ENCODE peak calls at places on chromosomes 16 and 17, in five cellular contexts. L, N, U, F and Y are unnamed samples. For H3K4me1, the result is how much of the 10 kb centered on the place peaks cover.

GRCh38 chr16:66278111-66278531 is 88.4 kb upstream of the CDH5 start:
- DNase-seq in L (peak), U (no peak), F (no peak), N (no peak), Y (no peak)

GRCh38 chr17:50149425-50150353 is 788 bp downstream of the PPP1R9B start:
- DNase-seq in F (peak), L (peak), U (peak), N (peak), Y (peak)

GRCh38 chr17:75535119-75535537 is 9.6 kb downstream of the LLGL2 start:
- DNase-seq in U (no peak), F (no peak), N (no peak), L (peak), Y (no peak)

GRCh38 chr17:81419333-81419885 is 24.2 kb downstream of the BAHCC1 start:
- DNase-seq in U (peak), L (peak), N (peak), F (peak), Y (peak)

GRCh38 chr16:2532494-2533141 is 1.4 kb upstream of the CEMP1 start:
- DNase-seq in N (peak), L (peak), U (peak), F (peak), Y (peak)

GRCh38 chr16:64051826-64052225 is 1070.0 kb downstream of the CDH11 start:
- DNase-seq in L (no peak), F (no peak), U (peak), N (no peak), Y (no peak)

GRCh38 chr16:12536412-12536746 is 267.3 kb downstream of the CPPED1 start:
- DNase-seq in U (no peak), F (no peak), L (no peak), N (no peak), Y (no peak)

GRCh38 chr17:56217921-56218320 is 64.6 kb downstream of the ANKFN1 start:
- DNase-seq in L (no peak), U (no peak), F (no peak), N (no peak), Y (no peak)

GRCh38 chr16:6634151-6634550 is 698.5 kb upstream of the RBFOX1 start:
- DNase-seq in F (no peak), N (no peak), L (no peak), U (no peak), Y (no peak)

GRCh38 chr16:58096249-58096648 is 32.9 kb downstream of the CFAP20 start:
- DNase-seq in F (no peak), U (no peak), L (no peak), N (no peak), Y (no peak)

GRCh38 chr16:29645699-29646187 is 17.3 kb upstream of the SPN start:
- DNase-seq in N (no peak), F (no peak), U (peak), L (no peak), Y (no peak)

GRCh38 chr17:60747069-60747808 is 69.6 kb downstream of the BCAS3 start:
- DNase-seq in U (no peak), F (no peak), L (no peak), N (no peak), Y (no peak)

GRCh38 chr17:7478276-7479138 is 924 bp downstream of the ZBTB4 start:
- DNase-seq in L (peak), N (peak), U (peak), F (peak), Y (peak)

GRCh38 chr17:7476474-7476873 is 3.0 kb downstream of the ZBTB4 start:
- DNase-seq in F (no peak), U (peak), L (no peak), N (no peak), Y (peak)

GRCh38 chr17:7476951-7477350 is 2.5 kb downstream of the ZBTB4 start:
- DNase-seq in U (no peak), N (no peak), L (no peak), F (no peak), Y (peak)

GRCh38 chr17:7479139-7479388 is 367 bp downstream of the ZBTB4 start:
- DNase-seq in U (no peak), N (no peak), L (no peak), F (no peak), Y (no peak)

GRCh38 chr17:7477392-7478275 is 1.8 kb downstream of the ZBTB4 start:
- DNase-seq in N (peak), F (peak), L (peak), U (no peak), Y (peak)
- H3K4me1 ChIP-seq in N (under half), F (half or more), L (under half), U (under half), Y (under half)

GRCh38 chr16:84716740-84717139 is 16.9 kb downstream of the USP10 start:
- DNase-seq in F (no peak), N (no peak), L (no peak), U (no peak), Y (no peak)
- H3K4me1 ChIP-seq in F (half or more), N (under half), L (under half), U (under half), Y (under half)

GRCh38 chr16:86928517-86929148 is 350.3 kb downstream of the FOXL1 start:
- DNase-seq in N (no peak), F (peak), U (peak), L (no peak), Y (no peak)
- H3K4me1 ChIP-seq in N (under half), F (under half), U (under half), L (under half), Y (under half)

GRCh38 chr17:9230861-9231260 is 209.6 kb downstream of the NTN1 start:
- DNase-seq in N (no peak), F (peak), U (no peak), L (no peak), Y (peak)

GRCh38 chr17:9229160-9229825 is 208.0 kb downstream of the NTN1 start:
- DNase-seq in U (no peak), F (peak), L (no peak), N (no peak), Y (peak)

GRCh38 chr17:9231449-9232154 is 210.3 kb downstream of the NTN1 start:
- DNase-seq in U (no peak), L (no peak), F (peak), N (no peak), Y (peak)

GRCh38 chr17:9229826-9230201 is 208.5 kb downstream of the NTN1 start:
- DNase-seq in U (no peak), N (no peak), F (no peak), L (no peak), Y (peak)

DNA sequence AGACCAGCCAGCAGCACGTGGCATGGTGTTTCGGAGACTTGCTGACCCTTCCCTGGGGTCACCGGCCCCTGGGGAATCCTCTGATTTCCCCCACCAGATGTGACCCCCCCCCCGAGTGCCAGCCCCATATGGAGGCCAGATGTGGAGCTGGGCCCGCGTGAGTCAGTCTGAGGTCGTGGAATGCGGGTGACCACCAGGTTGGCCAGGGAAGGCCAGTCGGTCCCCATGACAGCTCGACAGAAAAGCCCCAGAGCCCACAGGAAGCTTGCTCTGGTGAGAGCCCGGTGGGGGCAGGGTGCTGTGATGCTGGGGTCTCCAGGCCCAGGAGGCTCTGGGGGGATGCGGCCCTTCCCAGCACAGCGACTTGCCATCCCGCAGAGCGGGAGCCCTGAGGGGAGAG is 209.0 kb downstream of the NTN1 start:
- DNase-seq in L (no peak), N (no peak), U (no peak), F (peak), Y (peak)
- H3K4me1 ChIP-seq in L (under half), N (under half), U (under half), F (under half), Y (under half)